ENCODE peak calls at places on chromosomes 5 and 9, in seven cellular contexts. I, B, H, G, W, P and Z are unnamed samples.

GRCh38 chr5:59422026-59422941 is 471.2 kb downstream of the PDE4D start:
- DNase-seq in I (peak; percentile 64), B (no peak), H (no peak), G (no peak), W (no peak), P (no peak), Z (no peak)

GRCh38 chr9:128882677-128883590 is 1.0 kb downstream of the LRRC8A start:
- DNase-seq in I (no peak), B (no peak), H (no peak), G (no peak), W (peak; percentile 58), P (peak; percentile 31), Z (no peak)

GRCh38 chr5:102856374-102856748 is 101.3 kb downstream of the PAM start:
- DNase-seq in I (no peak), B (no peak), H (no peak), G (no peak), W (no peak), P (no peak), Z (no peak)

GRCh38 chr9:117887383-117887782 is 183.2 kb downstream of the TLR4 start:
- DNase-seq in I (no peak), B (no peak), H (no peak), G (no peak), W (no peak), P (no peak), Z (no peak)

GRCh38 chr5:26669523-26669922 is 368.9 kb downstream of the CDH9 start:
- DNase-seq in I (no peak), B (no peak), H (no peak), G (peak; percentile 41), W (no peak), P (no peak), Z (no peak)

GRCh38 chr9:132986586-132986985 is 8.1 kb downstream of the GFI1B start:
- DNase-seq in I (no peak), B (no peak), H (no peak), G (peak; percentile 35), W (no peak), P (no peak), Z (no peak)

GRCh38 chr5:149757956-149758355 is 27.8 kb downstream of the PPARGC1B start:
- DNase-seq in I (no peak), B (no peak), H (no peak), G (no peak), W (no peak), P (no peak), Z (no peak)

GRCh38 chr9:114431770-114432169 is 44.0 kb upstream of the AKNA start:
- DNase-seq in I (no peak), B (no peak), H (no peak), G (no peak), W (no peak), P (no peak), Z (no peak)

GRCh38 chr9:35966433-35966832 is 8.5 kb upstream of the OR2S2 start:
- DNase-seq in I (no peak), B (no peak), H (no peak), G (no peak), W (no peak), P (no peak), Z (no peak)

GRCh38 chr9:35960029-35960655 is 2.2 kb upstream of the OR2S2 start:
- DNase-seq in I (no peak), B (no peak), H (no peak), G (no peak), W (no peak), P (no peak), Z (no peak)

GRCh38 chr9:35958104-35958825 is at the start of gene OR2S2:
- DNase-seq in I (no peak), B (no peak), H (no peak), G (no peak), W (no peak), P (no peak), Z (no peak)

GRCh38 chr9:35967042-35967441 is 9.1 kb upstream of the OR2S2 start:
- DNase-seq in I (no peak), B (no peak), H (no peak), G (no peak), W (no peak), P (no peak), Z (no peak)

DNA sequence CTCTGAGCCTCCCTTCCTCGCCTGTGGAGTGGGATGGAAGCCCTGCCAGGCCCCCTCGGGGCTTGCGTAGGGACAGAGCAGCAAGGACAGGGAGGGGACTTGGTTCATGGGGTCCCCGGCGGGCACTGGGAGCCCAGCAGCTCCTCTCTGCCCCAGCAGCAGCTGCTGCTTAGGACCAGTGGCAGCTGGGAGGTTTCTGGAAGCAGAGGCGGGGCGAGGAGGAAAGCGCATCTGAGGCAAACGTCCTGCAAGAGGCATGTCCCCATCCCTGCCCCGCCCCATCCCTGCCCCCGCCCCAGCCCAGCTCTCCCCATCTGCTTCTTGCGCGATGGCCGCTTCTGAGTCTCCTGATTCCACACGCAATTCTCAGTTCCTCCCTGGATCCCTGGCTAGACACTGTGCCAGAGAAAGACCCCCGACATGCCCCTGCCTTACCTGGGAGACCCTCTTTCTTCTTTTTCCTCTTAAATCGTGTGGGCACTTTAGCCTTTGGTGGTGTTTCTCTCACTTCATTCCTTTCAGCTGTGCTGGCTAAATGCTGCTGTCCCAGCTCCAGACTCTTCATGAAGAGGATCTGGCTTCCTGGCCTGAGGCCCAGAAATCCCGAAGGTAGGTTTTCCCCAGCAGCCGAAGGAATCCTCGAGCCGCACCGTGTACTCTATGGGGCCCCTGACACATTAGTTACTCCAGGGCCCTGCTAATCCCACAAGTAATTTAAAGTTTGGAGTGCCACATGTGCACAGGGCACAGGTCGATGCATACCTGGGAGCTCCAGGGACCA is 4.4 kb upstream of the OR2S2 start:
- DNase-seq in I (no peak), B (no peak), H (peak; percentile 69), G (no peak), W (no peak), P (no peak), Z (no peak)
- H3K27ac ChIP-seq in I (no peak overlapping the region), B (no peak overlapping the region), H (no peak overlapping the region), G (no peak overlapping the region), W (no peak overlapping the region), P (no peak overlapping the region), Z (no peak overlapping the region)

GRCh38 chr5:135493406-135494180 is 41.4 kb upstream of the TIFAB start:
- DNase-seq in I (no peak), B (no peak), H (peak; percentile 39), G (no peak), W (no peak), P (no peak), Z (no peak)
- H3K4me1 ChIP-seq in I (no peaks in the 10 kb centered on the region), B (no peaks in the 10 kb centered on the region), H (peaks cover 33% of the 10 kb centered on the region), G (peaks cover 48% of the 10 kb centered on the region), W (no peaks in the 10 kb centered on the region), P (peaks cover 46% of the 10 kb centered on the region), Z (no peaks in the 10 kb centered on the region)

DNA sequence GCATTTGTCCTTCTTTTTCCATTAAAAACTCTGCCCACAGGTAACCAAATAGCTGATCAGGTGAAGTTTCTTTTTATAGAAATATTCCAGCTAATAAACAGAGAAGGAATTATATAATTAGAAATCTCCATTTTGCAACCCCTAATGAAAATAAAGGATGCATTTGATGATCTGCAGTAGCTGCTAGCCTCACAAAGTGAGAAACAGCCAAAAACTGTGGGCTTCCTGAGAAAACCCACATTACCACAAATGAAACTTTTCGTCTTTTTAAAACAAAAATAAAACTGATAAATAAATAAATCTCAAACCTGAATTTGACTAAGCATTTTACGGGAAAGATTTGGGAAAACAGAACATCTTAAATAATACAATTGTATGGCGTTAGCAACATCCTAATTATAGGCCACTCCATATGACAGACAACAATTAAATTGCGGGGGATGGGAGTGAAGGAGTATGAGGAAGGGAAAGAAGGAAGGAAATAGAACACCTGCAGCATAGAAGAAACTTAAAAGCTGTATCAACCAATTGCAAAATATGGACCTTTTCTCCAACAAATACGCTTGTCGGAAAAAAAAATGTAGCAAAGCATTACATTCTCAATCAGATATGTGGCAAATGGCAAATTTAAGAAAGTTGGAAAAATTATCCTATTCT is 283.0 kb upstream of the ITGA1 start:
- DNase-seq in I (no peak), B (no peak), H (no peak), G (no peak), W (peak; percentile 4), P (no peak), Z (no peak)
- H3K27ac ChIP-seq in I (no peak overlapping the region), B (no peak overlapping the region), H (no peak overlapping the region), G (no peak overlapping the region), W (no peak overlapping the region), P (no peak overlapping the region), Z (no peak overlapping the region)

GRCh38 chr9:120935383-120935857 is 8.8 kb upstream of the TRAF1 start:
- DNase-seq in I (peak; percentile 94), B (no peak), H (no peak), G (peak; percentile 96), W (peak; percentile 85), P (no peak), Z (no peak)

GRCh38 chr9:120936764-120937122 is 10.1 kb upstream of the TRAF1 start:
- DNase-seq in I (no peak), B (no peak), H (no peak), G (no peak), W (no peak), P (no peak), Z (no peak)

GRCh38 chr9:120937596-120937995 is 11.0 kb upstream of the TRAF1 start:
- DNase-seq in I (no peak), B (no peak), H (no peak), G (no peak), W (no peak), P (no peak), Z (no peak)

GRCh38 chr9:120936011-120936763 is 9.6 kb upstream of the TRAF1 start:
- DNase-seq in I (peak; percentile 98), B (peak; percentile 81), H (peak; percentile 93), G (peak; percentile 95), W (peak; percentile 91), P (peak; percentile 65), Z (peak; percentile 82)

DNA sequence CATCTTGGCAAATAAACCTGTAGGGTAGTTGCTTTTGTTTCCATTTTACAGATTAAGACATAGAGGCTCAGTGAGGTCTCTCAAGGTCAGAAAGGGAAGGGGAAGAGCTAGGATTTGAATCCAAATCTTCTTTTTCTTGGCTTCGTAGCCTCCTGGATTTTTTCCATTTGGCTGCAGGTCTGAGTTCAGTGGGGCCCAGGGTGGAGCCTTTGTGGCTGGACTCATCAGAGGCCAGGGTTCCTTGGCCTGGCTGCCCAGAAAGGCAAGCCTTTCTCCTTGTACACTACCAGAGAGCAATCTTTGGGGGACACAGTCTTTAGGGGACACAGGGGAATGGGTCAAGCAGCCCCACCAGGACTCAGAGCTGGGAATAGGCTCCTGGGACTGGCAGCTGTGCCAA is 10.5 kb upstream of the TRAF1 start:
- DNase-seq in I (no peak), B (no peak), H (no peak), G (no peak), W (no peak), P (no peak), Z (no peak)
- H3K4me1 ChIP-seq in I (peaks cover 31% of the 10 kb centered on the region), B (peaks cover 51% of the 10 kb centered on the region), H (peaks cover 7% of the 10 kb centered on the region), G (peaks cover 67% of the 10 kb centered on the region), W (peaks cover 22% of the 10 kb centered on the region), P (peaks cover 20% of the 10 kb centered on the region), Z (peaks cover 46% of the 10 kb centered on the region)